ENCODE peak calls at places on chromosomes 2 and 18, in five cellular contexts. E, Y, O, K and B are unnamed samples.

GRCh38 chr2:229586746-229587705 is 127.3 kb downstream of the DNER start:
- DNase-seq in K (no peak), O (peak; percentile 81), Y (peak; percentile 60), E (peak; percentile 78), B (peak; percentile 49)

GRCh38 chr2:101230541-101230993 is 22.1 kb upstream of the CNOT11 start:
- DNase-seq in O (no peak), K (no peak), Y (peak; percentile 86), E (no peak), B (no peak)

GRCh38 chr18:55500316-55501086 is 87.5 kb downstream of the TCF4 start:
- DNase-seq in Y (no peak), O (no peak), K (no peak), E (no peak), B (no peak)

GRCh38 chr2:42100696-42101585 is 53.1 kb downstream of the PKDCC start:
- DNase-seq in Y (no peak), E (no peak), O (no peak), K (no peak), B (no peak)

GRCh38 chr2:72919414-72920316 is 2.3 kb downstream of the EMX1 start:
- DNase-seq in Y (no peak), E (no peak), K (no peak), O (peak; percentile 56), B (no peak)

GRCh38 chr2:205746408-205746785 is 64.1 kb downstream of the NRP2 start:
- DNase-seq in E (no peak), Y (no peak), O (peak; percentile 71), K (no peak), B (no peak)

GRCh38 chr2:96146881-96147592 is 1.8 kb upstream of the DUSP2 start:
- DNase-seq in O (peak; percentile 85), E (no peak), Y (no peak), K (no peak), B (no peak)

GRCh38 chr2:51620830-51621229 is 588.9 kb upstream of the NRXN1 start:
- DNase-seq in E (no peak), O (no peak), Y (no peak), K (no peak), B (no peak)

GRCh38 chr18:12595571-12596255 is 62.2 kb downstream of the SPIRE1 start:
- DNase-seq in K (no peak), O (no peak), E (no peak), Y (peak; percentile 97), B (no peak)

GRCh38 chr2:36369711-36370110 is 14.1 kb downstream of the CRIM1 start:
- DNase-seq in E (no peak), O (no peak), Y (no peak), K (no peak), B (no peak)

GRCh38 chr18:23144628-23145027 is 9.3 kb downstream of the CABLES1 start:
- DNase-seq in O (no peak), Y (no peak), K (no peak), E (no peak), B (no peak)

GRCh38 chr2:62478093-62478580 is 27.9 kb downstream of the TMEM17 start:
- DNase-seq in Y (peak; percentile 60), O (no peak), K (no peak), E (no peak), B (no peak)

GRCh38 chr2:5482929-5483331 is 209.3 kb upstream of the SOX11 start:
- DNase-seq in Y (no peak), K (no peak), E (no peak), O (no peak), B (no peak)

GRCh38 chr18:34196231-34196630 is 28.5 kb downstream of the NOL4 start:
- DNase-seq in E (no peak), Y (no peak), O (no peak), K (no peak), B (no peak)

GRCh38 chr2:97992836-97993825 is 2.6 kb downstream of the TMEM131 start:
- DNase-seq in Y (no peak), E (no peak), K (no peak), O (no peak), B (no peak)

GRCh38 chr2:165593081-165593480 is 123.6 kb downstream of the CSRNP3 start:
- DNase-seq in Y (no peak), K (no peak), O (no peak), E (no peak), B (no peak)

GRCh38 chr2:230877737-230878598 is 13.2 kb downstream of the ITM2C start:
- DNase-seq in K (no peak), E (no peak), O (no peak), Y (no peak), B (no peak)

GRCh38 chr2:238987352-238987981 is 139.6 kb downstream of the TWIST2 start:
- DNase-seq in Y (no peak), K (no peak), E (no peak), O (peak; percentile 1), B (no peak)

GRCh38 chr2:100852447-100852846 is 32.5 kb downstream of the NPAS2 start:
- DNase-seq in K (no peak), Y (no peak), O (no peak), E (no peak), B (no peak)

GRCh38 chr18:39935598-39935997 is 2019.4 kb upstream of the PIK3C3 start:
- DNase-seq in E (no peak), K (no peak), O (no peak), Y (no peak), B (no peak)

GRCh38 chr2:71513096-71513495 is 59.7 kb downstream of the DYSF start:
- DNase-seq in O (no peak), K (no peak), E (no peak), Y (no peak), B (no peak)

GRCh38 chr2:232419245-232420072 is 12.8 kb downstream of the ALPG start:
- DNase-seq in Y (no peak), E (no peak), K (no peak), O (peak; percentile 40), B (no peak)

GRCh38 chr2:232416521-232417470 is 10.2 kb downstream of the ALPG start:
- DNase-seq in K (no peak), E (no peak), O (peak; percentile 16), Y (no peak), B (no peak)

GRCh38 chr2:232417489-232417888 is 10.8 kb downstream of the ALPG start:
- DNase-seq in O (no peak), Y (no peak), K (no peak), E (no peak), B (no peak)

GRCh38 chr2:232418466-232419244 is 12.0 kb downstream of the ALPG start:
- DNase-seq in K (no peak), O (peak; percentile 63), Y (no peak), E (no peak), B (peak; percentile 49)

DNA sequence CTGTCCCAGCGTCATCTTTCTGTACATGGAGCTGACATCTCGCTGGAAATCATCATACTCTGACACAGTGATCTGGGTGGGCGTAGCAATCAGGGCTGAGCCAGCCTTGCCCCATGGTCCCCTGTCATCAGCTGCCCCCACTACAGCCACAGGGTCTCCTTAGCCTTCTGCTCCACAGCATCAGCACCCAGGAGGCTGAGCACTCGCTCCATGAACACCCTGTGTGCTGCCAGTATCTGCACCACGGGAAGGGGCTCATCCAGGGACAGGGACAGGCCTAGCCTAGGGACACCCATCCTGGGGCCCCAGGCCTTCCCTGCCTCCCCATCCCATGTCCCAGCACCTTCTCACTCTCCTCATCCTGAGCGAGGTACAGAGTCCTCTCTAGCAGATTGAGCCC is 11.4 kb downstream of the ALPG start:
- DNase-seq in K (no peak), E (no peak), O (peak; percentile 18), Y (no peak), B (no peak)
- TF ChIP-seq FOXM1 in K (no peak), E (no peak), O (no peak), Y (no peak), B (no peak)

DNA sequence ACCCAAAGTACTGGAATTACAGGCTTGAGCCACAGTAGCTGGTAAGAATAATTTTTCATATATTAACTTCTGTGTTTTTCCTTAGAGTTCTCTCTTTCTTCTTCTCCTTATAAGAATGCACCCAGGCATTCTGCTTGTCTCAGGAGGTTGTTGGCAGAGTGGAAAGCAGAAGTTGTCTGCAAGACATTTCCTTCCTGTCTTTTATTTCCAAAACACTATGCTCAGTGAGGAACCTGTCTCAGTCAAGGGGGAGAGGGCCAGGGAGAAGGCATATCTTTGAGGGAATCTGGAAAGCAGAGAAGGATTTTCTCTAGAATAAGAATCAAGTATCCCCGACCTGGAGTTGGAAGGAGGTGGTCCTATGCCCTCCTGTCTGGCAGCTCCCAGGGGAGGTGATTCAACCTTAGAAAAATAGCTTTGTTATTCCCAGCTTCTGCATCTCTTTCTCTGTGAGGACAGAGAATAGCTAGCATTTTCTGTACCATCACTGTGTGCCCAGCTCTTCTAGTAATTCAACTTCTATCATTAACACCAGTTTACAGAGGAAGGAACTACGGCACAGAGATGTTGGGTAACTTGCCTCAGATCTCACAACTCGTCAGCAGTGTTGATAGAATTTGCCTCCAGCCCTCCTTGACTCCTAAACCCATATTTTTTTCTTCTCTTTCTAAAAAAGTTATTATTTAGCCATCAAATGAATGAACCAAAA is 3.8 kb upstream of the LPIN2 start:
- DNase-seq in E (no peak), K (no peak), Y (no peak), O (no peak), B (no peak)
- TF ChIP-seq FOXM1 in E (no peak), K (no peak), Y (no peak), O (no peak), B (no peak)

DNA sequence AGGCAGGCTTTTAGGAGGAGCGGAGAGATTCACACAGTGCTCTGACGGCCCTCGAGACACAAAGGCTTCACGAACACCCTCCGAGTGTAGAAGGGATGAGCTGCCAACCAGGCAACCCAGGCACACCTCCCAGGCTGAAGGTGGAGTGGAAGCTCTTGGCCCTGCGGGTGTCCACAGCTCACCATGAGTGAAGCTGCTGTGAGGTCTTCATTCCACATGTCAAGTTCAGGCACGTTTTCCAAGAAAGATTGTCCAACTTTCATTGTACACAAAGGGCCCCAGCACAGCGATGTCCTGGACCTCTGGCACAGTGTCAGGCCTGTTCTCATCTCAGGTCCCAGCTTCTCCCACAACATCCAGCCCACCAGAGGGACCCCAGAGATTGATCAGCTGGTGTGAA is 13.4 kb downstream of the PARD6G start:
- DNase-seq in K (no peak), Y (no peak), E (no peak), O (no peak), B (no peak)
- TF ChIP-seq FOXM1 in K (no peak), Y (no peak), E (no peak), O (no peak), B (no peak)

GRCh38 chr2:167212054-167212648 is 323.9 kb downstream of the XIRP2 start:
- DNase-seq in Y (peak; percentile 50), E (peak; percentile 45), K (no peak), O (peak; percentile 51), B (peak; percentile 42)
- TF ChIP-seq FOXM1 in Y (no peak), E (no peak), K (no peak), O (no peak), B (no peak)

GRCh38 chr2:119521437-119521825 is 2.9 kb downstream of the SCTR start:
- DNase-seq in K (no peak), O (no peak), E (no peak), Y (no peak), B (no peak)

GRCh38 chr2:119525574-119525973 is 1.3 kb upstream of the SCTR start:
- DNase-seq in K (no peak), O (no peak), Y (no peak), E (no peak), B (no peak)

GRCh38 chr2:119522561-119523110 is 1.6 kb downstream of the SCTR start:
- DNase-seq in O (no peak), E (no peak), K (no peak), Y (no peak), B (no peak)

GRCh38 chr2:119523959-119524694 is at the start of gene SCTR:
- DNase-seq in O (peak; percentile 75), K (no peak), E (no peak), Y (no peak), B (no peak)

GRCh38 chr2:119523383-119523958 is 812 bp downstream of the SCTR start:
- DNase-seq in E (no peak), Y (no peak), K (no peak), O (no peak), B (no peak)
- TF ChIP-seq FOXM1 in E (no peak), Y (no peak), K (no peak), O (no peak), B (no peak)

GRCh38 chr2:124740636-124741035 is 715.5 kb downstream of the CNTNAP5 start:
- DNase-seq in E (no peak), O (no peak), K (no peak), Y (no peak), B (no peak)
- TF ChIP-seq FOXM1 in E (no peak), O (no peak), K (no peak), Y (no peak), B (no peak)